ENCODE peak calls at places on chromosome 21, in seven cellular contexts. K is right lobe of liver, Y is neural progenitor cell, D is thoracic aorta, F is lower lobe of right lung, W is fibroblast of pulmonary artery, V is BJ. E is an unnamed sample.

GRCh38 chr21:45634511-45635183 is 8.9 kb upstream of the PCBP3 start:
- DNase-seq in K (no peak), Y (no peak), D (no peak), F (no peak), W (peak), V (no peak), E (no peak)

GRCh38 chr21:31630062-31630711 is 29.3 kb upstream of the SOD1 start:
- DNase-seq in K (peak), Y (no peak), D (peak), F (no peak), W (peak), V (peak), E (no peak)

GRCh38 chr21:25999935-26000582 is 170.5 kb downstream of the APP start:
- DNase-seq in K (no peak), Y (peak), D (no peak), F (no peak), W (no peak), V (no peak), E (no peak)

GRCh38 chr21:25572895-25573310 is 34.4 kb downstream of the MRPL39 start:
- DNase-seq in K (no peak), Y (no peak), D (no peak), F (no peak), W (peak), V (no peak), E (no peak)

GRCh38 chr21:31098576-31099005 is 60.3 kb upstream of the KRTAP19-8 start:
- DNase-seq in K (peak), Y (peak), D (peak), F (peak), W (peak), V (no peak), E (peak)

GRCh38 chr21:18951291-18952038 is 547.9 kb upstream of the TMPRSS15 start:
- DNase-seq in K (no peak), Y (peak), D (no peak), F (no peak), W (peak), V (no peak), E (no peak)

GRCh38 chr21:8990326-8991087 is 1530.9 kb upstream of the TPTE start:
- DNase-seq in K (no peak), Y (no peak), D (no peak), F (no peak), W (no peak), V (no peak), E (no peak)

GRCh38 chr21:37368536-37369279 is 2.1 kb downstream of the DYRK1A start:
- DNase-seq in K (no peak), Y (no peak), D (no peak), F (no peak), W (no peak), V (no peak), E (no peak)

GRCh38 chr21:26421724-26422123 is 151.4 kb downstream of the CYYR1 start:
- DNase-seq in K (no peak), Y (no peak), D (no peak), F (no peak), W (no peak), V (no peak), E (no peak)

GRCh38 chr21:33208534-33208933 is 21.2 kb upstream of the IFNAR2 start:
- DNase-seq in K (no peak), Y (no peak), D (no peak), F (no peak), W (no peak), V (no peak), E (no peak)

GRCh38 chr21:25487046-25487594 is 120.2 kb downstream of the MRPL39 start:
- DNase-seq in K (no peak), Y (no peak), D (no peak), F (no peak), W (no peak), V (no peak), E (no peak)

GRCh38 chr21:40173833-40174232 is 306.6 kb downstream of the PCP4 start:
- DNase-seq in K (no peak), Y (peak), D (no peak), F (no peak), W (no peak), V (no peak), E (no peak)

GRCh38 chr21:33030633-33031032 is 4.9 kb downstream of the OLIG2 start:
- DNase-seq in K (no peak), Y (no peak), D (no peak), F (no peak), W (no peak), V (no peak), E (no peak)

GRCh38 chr21:45228171-45228641 is 59.5 kb downstream of the POFUT2 start:
- DNase-seq in K (no peak), Y (no peak), D (no peak), F (no peak), W (peak), V (peak), E (peak)

GRCh38 chr21:45317401-45318145 is 29.9 kb upstream of the POFUT2 start:
- DNase-seq in K (peak), Y (no peak), D (no peak), F (no peak), W (peak), V (peak), E (peak)

GRCh38 chr21:44957047-44957831 is 17.4 kb downstream of the SLX9 start:
- DNase-seq in K (peak), Y (no peak), D (no peak), F (peak), W (no peak), V (no peak), E (peak)

GRCh38 chr21:21688877-21689276 is 690.7 kb downstream of the NCAM2 start:
- DNase-seq in K (no peak), Y (peak), D (no peak), F (no peak), W (peak), V (no peak), E (no peak)

GRCh38 chr21:31406510-31406909 is 62.4 kb upstream of the TIAM1 start:
- DNase-seq in K (no peak), Y (no peak), D (no peak), F (no peak), W (no peak), V (no peak), E (no peak)

GRCh38 chr21:37536616-37537278 is 170.2 kb downstream of the DYRK1A start:
- DNase-seq in K (no peak), Y (no peak), D (no peak), F (no peak), W (peak), V (no peak), E (no peak)

GRCh38 chr21:45325206-45326168 is 37.8 kb upstream of the POFUT2 start:
- DNase-seq in K (peak), Y (no peak), D (no peak), F (peak), W (no peak), V (no peak), E (peak)

GRCh38 chr21:46156678-46157077 is 1.3 kb upstream of the FTCD start:
- DNase-seq in K (peak), Y (no peak), D (no peak), F (no peak), W (no peak), V (no peak), E (no peak)

GRCh38 chr21:31514598-31514997 is 144.9 kb upstream of the SOD1 start:
- DNase-seq in K (no peak), Y (peak), D (no peak), F (no peak), W (no peak), V (no peak), E (no peak)

GRCh38 chr21:46119565-46120271 is 21.8 kb downstream of the COL6A2 start:
- DNase-seq in K (peak), Y (no peak), D (no peak), F (peak), W (no peak), V (no peak), E (peak)

GRCh38 chr21:41433566-41433965 is 7.5 kb downstream of the MX1 start:
- DNase-seq in K (no peak), Y (no peak), D (no peak), F (no peak), W (no peak), V (no peak), E (no peak)

GRCh38 chr21:45304161-45304830 is 16.6 kb upstream of the POFUT2 start:
- DNase-seq in K (peak), Y (no peak), D (no peak), F (peak), W (no peak), V (no peak), E (peak)

GRCh38 chr21:37829447-37829846 is 86.8 kb downstream of the KCNJ6 start:
- DNase-seq in K (no peak), Y (no peak), D (no peak), F (no peak), W (peak), V (no peak), E (no peak)

GRCh38 chr21:46243325-46243724 is 14.8 kb upstream of the LSS start:
- DNase-seq in K (no peak), Y (no peak), D (no peak), F (no peak), W (no peak), V (no peak), E (no peak)

GRCh38 chr21:38824124-38824822 is 18.5 kb downstream of the ETS2 start:
- DNase-seq in K (peak), Y (no peak), D (no peak), F (no peak), W (no peak), V (peak), E (no peak)

DNA sequence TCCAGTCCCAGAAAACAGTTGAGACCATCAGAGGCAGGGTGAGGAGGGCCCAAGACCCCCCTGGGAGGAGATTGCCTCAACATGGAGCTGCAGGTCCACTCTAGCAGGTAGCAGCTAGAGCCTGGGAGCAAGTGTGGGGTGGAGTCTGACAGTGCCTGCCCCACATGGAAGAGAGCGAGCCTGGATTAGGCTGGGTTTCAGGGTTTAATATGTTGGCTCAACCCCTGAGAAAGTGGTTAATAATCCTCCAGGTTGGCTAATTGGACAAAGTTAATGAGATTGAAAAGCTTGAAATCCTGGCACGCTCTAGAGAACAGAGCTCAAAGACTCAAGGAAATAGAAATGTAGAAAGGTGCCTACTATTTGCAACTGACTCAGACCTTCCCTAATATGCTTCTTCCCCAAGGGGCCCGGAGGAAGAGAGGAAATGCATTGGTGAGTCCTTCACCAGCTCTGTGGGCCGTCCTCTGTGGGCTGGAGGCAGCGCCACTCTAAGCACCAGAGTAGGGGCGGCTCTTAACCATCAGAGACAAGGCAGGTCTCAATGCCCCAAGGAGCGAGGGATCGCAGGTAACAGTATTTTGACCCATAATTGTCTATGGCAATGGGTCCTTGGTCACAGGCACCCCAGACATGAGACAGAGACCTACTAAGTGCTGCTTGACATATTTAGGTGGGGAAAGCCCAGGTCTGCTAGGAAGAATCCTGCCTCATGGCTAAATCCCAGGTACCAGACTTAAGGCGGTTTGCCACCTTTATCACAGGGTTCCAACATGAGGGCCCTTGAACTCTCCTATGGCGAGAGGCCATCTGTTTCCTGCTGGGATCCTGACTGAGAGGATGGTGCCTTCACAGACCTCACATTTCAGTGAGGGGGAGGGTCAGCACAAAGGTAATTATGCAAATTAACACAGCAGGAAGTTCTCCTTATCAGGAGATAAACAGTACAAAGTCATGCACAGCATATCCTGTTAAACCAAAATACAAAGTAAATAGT is 33.8 kb downstream of the RSPH1 start:
- DNase-seq in K (peak), Y (no peak), D (no peak), F (no peak), W (no peak), V (no peak), E (no peak)
- H3K4me3 ChIP-seq in K (no peak), Y (no peak), D (no peak), F (no peak), W (no peak), V (no peak), E (no peak)

GRCh38 chr21:42924433-42924751 is 1.0 kb downstream of the ERVH48-1 start:
- DNase-seq in K (no peak), Y (no peak), D (no peak), F (no peak), W (no peak), V (no peak), E (no peak)
- H3K4me3 ChIP-seq in K (no peak), Y (no peak), D (no peak), F (no peak), W (no peak), V (no peak), E (no peak)

DNA sequence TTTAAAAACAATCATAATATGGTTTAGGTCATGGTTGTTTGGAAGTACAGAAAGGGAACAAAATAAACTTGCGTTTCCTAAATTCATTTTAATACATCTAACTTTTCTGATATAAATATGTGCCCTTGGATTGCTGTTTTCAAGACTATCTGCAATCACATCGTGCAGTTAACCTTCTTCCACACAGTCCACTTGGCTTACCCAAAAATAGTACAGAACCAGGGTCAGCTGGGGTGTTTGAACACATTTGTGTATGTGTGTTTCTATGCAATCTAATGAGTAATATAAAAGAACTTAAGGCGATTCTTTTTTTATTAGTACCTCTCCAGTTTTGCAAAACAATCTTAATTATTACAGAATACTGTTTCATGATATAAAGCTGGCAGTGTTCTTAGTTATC is 19.9 kb downstream of the SAMSN1 start:
- DNase-seq in K (no peak), Y (no peak), D (no peak), F (no peak), W (no peak), V (no peak), E (no peak)
- H3K4me3 ChIP-seq in K (no peak), Y (no peak), D (no peak), F (no peak), W (no peak), V (no peak), E (no peak)

DNA sequence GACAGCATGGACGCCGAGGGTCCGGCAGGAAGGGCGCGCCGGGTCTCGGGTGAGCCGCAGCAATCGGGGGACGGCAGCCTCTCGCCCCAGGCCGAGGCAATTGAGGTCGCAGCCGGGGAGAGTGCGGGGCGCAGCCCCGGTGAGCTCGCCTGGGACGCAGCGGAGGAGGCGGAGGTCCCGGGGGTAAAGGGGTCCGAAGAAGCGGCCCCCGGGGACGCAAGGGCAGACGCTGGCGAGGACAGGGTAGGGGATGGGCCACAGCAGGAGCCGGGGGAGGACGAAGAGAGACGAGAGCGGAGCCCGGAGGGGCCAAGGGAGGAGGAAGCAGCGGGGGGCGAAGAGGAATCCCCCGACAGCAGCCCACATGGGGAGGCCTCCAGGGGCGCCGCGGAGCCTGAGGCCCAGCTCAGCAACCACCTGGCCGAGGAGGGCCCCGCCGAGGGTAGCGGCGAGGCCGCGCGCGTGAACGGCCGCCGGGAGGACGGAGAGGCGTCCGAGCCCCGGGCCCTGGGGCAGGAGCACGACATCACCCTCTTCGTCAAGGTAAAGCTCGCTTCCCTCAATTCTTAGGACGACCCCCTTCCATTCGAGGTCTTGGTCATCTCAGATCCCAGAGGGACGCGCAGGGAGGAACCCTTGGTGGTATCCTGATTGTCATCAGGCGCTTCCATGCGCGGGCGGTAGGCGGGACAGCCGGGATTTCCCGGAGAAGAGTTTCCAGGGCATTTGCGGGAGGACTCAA is 1.6 kb downstream of the CLIC6 start:
- DNase-seq in K (no peak), Y (peak), D (no peak), F (no peak), W (no peak), V (no peak), E (peak)
- H3K4me3 ChIP-seq in K (peak), Y (peak), D (peak), F (peak), W (no peak), V (peak), E (peak)

DNA sequence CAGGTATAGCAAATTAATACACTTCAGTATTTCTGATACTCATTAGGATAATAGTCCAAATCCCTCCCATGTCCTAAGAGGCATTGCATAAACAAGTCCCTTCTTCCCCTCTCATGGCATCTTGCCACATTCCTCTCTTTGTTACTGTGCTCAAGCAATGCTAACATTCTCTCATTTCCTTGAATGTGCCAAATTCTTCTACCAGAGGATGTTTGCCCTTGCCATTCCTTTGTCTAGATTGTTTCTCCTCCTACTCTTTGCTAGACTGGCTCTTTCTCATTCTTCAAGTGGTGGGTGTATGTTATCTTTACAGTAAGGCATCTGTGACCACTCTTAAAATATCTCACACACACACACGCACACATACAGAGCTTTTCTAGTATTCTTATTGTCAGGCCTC is 621.0 kb upstream of the CXADR start:
- DNase-seq in K (no peak), Y (no peak), D (no peak), F (no peak), W (peak), V (peak), E (no peak)
- H3K4me3 ChIP-seq in K (no peak), Y (no peak), D (no peak), F (no peak), W (no peak), V (no peak), E (no peak)

DNA sequence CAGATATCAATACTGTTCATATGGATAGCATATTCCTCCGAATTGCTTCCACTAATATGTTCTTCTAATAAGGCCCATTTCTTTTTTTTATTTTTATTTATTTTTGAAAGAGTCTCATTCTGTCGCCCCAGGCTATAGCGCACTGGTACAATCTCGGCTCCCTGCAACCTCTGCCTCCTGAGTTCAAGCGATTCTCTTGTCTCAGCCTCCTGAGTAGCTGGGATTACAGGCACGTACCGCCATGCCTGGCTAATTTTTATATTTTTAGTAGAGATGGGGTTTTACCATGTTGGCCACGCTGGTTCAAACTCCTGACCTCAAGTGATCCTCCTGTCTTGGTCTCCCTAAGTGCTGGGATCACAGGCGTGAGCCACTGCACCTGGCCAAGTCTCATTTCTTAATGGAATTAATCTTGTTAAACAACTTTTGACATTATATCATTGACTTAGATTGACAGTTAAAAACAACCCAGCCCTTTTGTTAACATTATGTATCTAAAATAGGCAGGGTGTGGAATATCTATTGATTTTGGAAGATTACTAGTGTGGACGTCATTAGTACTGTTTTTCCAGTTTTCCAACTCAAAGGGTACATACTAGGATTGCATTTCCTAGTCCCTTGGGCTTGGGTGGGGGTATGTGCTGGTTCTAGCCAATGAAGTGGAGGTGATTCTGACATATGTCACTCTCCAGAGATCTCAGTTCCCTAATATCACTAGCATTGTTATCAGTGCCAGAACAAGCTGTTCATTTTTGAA is 281.4 kb downstream of the GRIK1 start:
- DNase-seq in K (no peak), Y (no peak), D (no peak), F (no peak), W (no peak), V (no peak), E (no peak)
- H3K4me3 ChIP-seq in K (no peak), Y (no peak), D (no peak), F (no peak), W (no peak), V (no peak), E (no peak)

DNA sequence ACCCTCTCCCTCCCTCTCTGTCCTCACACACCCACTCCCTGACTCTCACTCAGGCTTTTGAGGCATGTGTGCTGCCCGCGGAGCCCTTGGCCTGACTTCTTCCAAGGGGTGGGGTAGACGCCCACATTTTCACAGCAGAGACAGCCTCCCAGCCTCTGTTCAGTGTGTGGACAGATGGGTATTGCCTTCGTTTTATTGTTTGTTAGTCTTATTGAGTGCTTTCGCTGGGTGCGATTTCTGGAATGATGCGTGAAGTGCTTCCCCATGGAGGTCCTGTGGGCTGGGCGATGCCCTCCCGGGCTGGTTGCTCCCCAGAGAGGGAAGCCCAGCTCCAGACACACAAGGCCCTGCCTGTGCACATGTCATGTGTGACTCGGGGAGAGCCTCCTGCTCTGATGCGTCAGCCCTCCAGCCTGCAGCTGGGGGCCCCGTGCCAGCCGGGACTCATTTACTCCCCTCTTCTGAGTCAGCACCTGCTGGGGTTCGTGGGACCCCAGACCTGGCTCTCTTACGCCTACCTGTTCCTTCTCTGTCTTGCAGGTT is 14.7 kb downstream of the PDXK start:
- DNase-seq in K (no peak), Y (no peak), D (no peak), F (no peak), W (no peak), V (peak), E (no peak)
- H3K4me3 ChIP-seq in K (no peak), Y (no peak), D (no peak), F (no peak), W (no peak), V (no peak), E (no peak)

GRCh38 chr21:36337099-36337509 is 17.1 kb downstream of the MORC3 start:
- DNase-seq in K (no peak), Y (no peak), D (no peak), F (no peak), W (peak), V (no peak), E (no peak)
- H3K4me3 ChIP-seq in K (no peak), Y (no peak), D (no peak), F (no peak), W (no peak), V (no peak), E (no peak)

GRCh38 chr21:16305686-16306085 is 575.9 kb downstream of the USP25 start:
- DNase-seq in K (no peak), Y (peak), D (no peak), F (no peak), W (peak), V (no peak), E (no peak)
- H3K4me3 ChIP-seq in K (peak), Y (no peak), D (no peak), F (no peak), W (no peak), V (no peak), E (peak)

E was measured in tibial artery.